ENCODE peak calls at places on chromosomes 13 and 19, in seven cellular contexts. One of them, this sample, is unnamed.

GRCh38 chr13:91482427-91482826 is 84.0 kb downstream of the GPC5 start:
- DNase-seq in thoracic aorta: no peak
- DNase-seq in mesendoderm: peak
- DNase-seq in uterus: no peak
- DNase-seq in AG04450: no peak
- DNase-seq in A549: no peak
- DNase-seq in left ventricle myocardium inferior: no peak
- DNase-seq in this sample: no peak

GRCh38 chr13:51420681-51421476 is 32.0 kb downstream of the INTS6 start:
- DNase-seq in uterus: no peak
- DNase-seq in AG04450: no peak
- DNase-seq in A549: no peak
- DNase-seq in left ventricle myocardium inferior: no peak
- DNase-seq in mesendoderm: peak
- DNase-seq in thoracic aorta: no peak
- DNase-seq in this sample: no peak

GRCh38 chr13:110546933-110547332 is 14.6 kb downstream of the RAB20 start:
- DNase-seq in thoracic aorta: no peak
- DNase-seq in mesendoderm: no peak
- DNase-seq in left ventricle myocardium inferior: peak
- DNase-seq in A549: peak
- DNase-seq in AG04450: peak
- DNase-seq in uterus: no peak
- DNase-seq in this sample: no peak

GRCh38 chr13:37869756-37870488 is at the start of gene TRPC4:
- DNase-seq in uterus: peak
- DNase-seq in thoracic aorta: no peak
- DNase-seq in AG04450: no peak
- DNase-seq in mesendoderm: peak
- DNase-seq in left ventricle myocardium inferior: peak
- DNase-seq in A549: peak
- DNase-seq in this sample: no peak

GRCh38 chr19:39731685-39732084 is 6.1 kb downstream of the CLC start:
- DNase-seq in thoracic aorta: no peak
- DNase-seq in mesendoderm: no peak
- DNase-seq in AG04450: no peak
- DNase-seq in uterus: no peak
- DNase-seq in A549: no peak
- DNase-seq in left ventricle myocardium inferior: no peak
- DNase-seq in this sample: no peak

GRCh38 chr13:25882732-25883357 is 169.0 kb downstream of the SHISA2 start:
- DNase-seq in thoracic aorta: no peak
- DNase-seq in A549: no peak
- DNase-seq in uterus: no peak
- DNase-seq in left ventricle myocardium inferior: no peak
- DNase-seq in AG04450: no peak
- DNase-seq in mesendoderm: peak
- DNase-seq in this sample: no peak

GRCh38 chr13:110351636-110352420 is 44.7 kb downstream of the COL4A2 start:
- DNase-seq in A549: no peak
- DNase-seq in mesendoderm: no peak
- DNase-seq in AG04450: no peak
- DNase-seq in uterus: no peak
- DNase-seq in thoracic aorta: no peak
- DNase-seq in left ventricle myocardium inferior: no peak
- DNase-seq in this sample: no peak

GRCh38 chr19:32719611-32720059 is at the start of gene TDRD12:
- DNase-seq in A549: peak
- DNase-seq in thoracic aorta: no peak
- DNase-seq in mesendoderm: peak
- DNase-seq in uterus: no peak
- DNase-seq in left ventricle myocardium inferior: no peak
- DNase-seq in AG04450: no peak
- DNase-seq in this sample: no peak

GRCh38 chr19:29162694-29163093 is 50.3 kb downstream of the UQCRFS1 start:
- DNase-seq in uterus: no peak
- DNase-seq in mesendoderm: no peak
- DNase-seq in A549: no peak
- DNase-seq in AG04450: no peak
- DNase-seq in left ventricle myocardium inferior: no peak
- DNase-seq in thoracic aorta: no peak
- DNase-seq in this sample: no peak

GRCh38 chr19:33887891-33888290 is 91.2 kb downstream of the KCTD15 start:
- DNase-seq in mesendoderm: no peak
- DNase-seq in uterus: no peak
- DNase-seq in A549: no peak
- DNase-seq in left ventricle myocardium inferior: no peak
- DNase-seq in thoracic aorta: no peak
- DNase-seq in AG04450: no peak
- DNase-seq in this sample: no peak

GRCh38 chr13:23902975-23903905 is 5.9 kb upstream of the C1QTNF9B start:
- DNase-seq in uterus: no peak
- DNase-seq in AG04450: no peak
- DNase-seq in left ventricle myocardium inferior: no peak
- DNase-seq in mesendoderm: no peak
- DNase-seq in A549: no peak
- DNase-seq in thoracic aorta: no peak
- DNase-seq in this sample: no peak

GRCh38 chr19:13057147-13057572 is 45.5 kb downstream of the LYL1 start:
- DNase-seq in thoracic aorta: no peak
- DNase-seq in A549: no peak
- DNase-seq in mesendoderm: no peak
- DNase-seq in AG04450: no peak
- DNase-seq in uterus: no peak
- DNase-seq in left ventricle myocardium inferior: no peak
- DNase-seq in this sample: no peak

GRCh38 chr19:29768166-29768565 is 43.6 kb upstream of the CCNE1 start:
- DNase-seq in uterus: no peak
- DNase-seq in AG04450: no peak
- DNase-seq in A549: no peak
- DNase-seq in thoracic aorta: no peak
- DNase-seq in left ventricle myocardium inferior: no peak
- DNase-seq in mesendoderm: no peak
- DNase-seq in this sample: no peak

GRCh38 chr19:30085394-30085793 is 143.4 kb downstream of the URI1 start:
- DNase-seq in AG04450: no peak
- DNase-seq in uterus: no peak
- DNase-seq in A549: peak
- DNase-seq in left ventricle myocardium inferior: no peak
- DNase-seq in mesendoderm: peak
- DNase-seq in thoracic aorta: no peak
- DNase-seq in this sample: no peak

GRCh38 chr19:23345838-23346237 is 49.4 kb downstream of the ZNF91 start:
- DNase-seq in mesendoderm: peak
- DNase-seq in uterus: no peak
- DNase-seq in left ventricle myocardium inferior: no peak
- DNase-seq in thoracic aorta: no peak
- DNase-seq in AG04450: no peak
- DNase-seq in A549: no peak
- DNase-seq in this sample: no peak

GRCh38 chr13:48144413-48145035 is 49.6 kb upstream of the MED4 start:
- DNase-seq in left ventricle myocardium inferior: no peak
- DNase-seq in thoracic aorta: no peak
- DNase-seq in A549: no peak
- DNase-seq in AG04450: no peak
- DNase-seq in uterus: no peak
- DNase-seq in mesendoderm: no peak
- DNase-seq in this sample: no peak

GRCh38 chr19:10343495-10343894 is 4.1 kb upstream of the ICAM3 start:
- DNase-seq in thoracic aorta: no peak
- DNase-seq in uterus: no peak
- DNase-seq in mesendoderm: no peak
- DNase-seq in A549: no peak
- DNase-seq in AG04450: no peak
- DNase-seq in left ventricle myocardium inferior: no peak
- DNase-seq in this sample: no peak

GRCh38 chr13:76884571-76885202 is 1.5 kb downstream of the KCTD12 start:
- DNase-seq in left ventricle myocardium inferior: no peak
- DNase-seq in AG04450: no peak
- DNase-seq in A549: no peak
- DNase-seq in mesendoderm: no peak
- DNase-seq in uterus: peak
- DNase-seq in thoracic aorta: no peak
- DNase-seq in this sample: no peak
- H3K4me3 ChIP-seq in left ventricle myocardium inferior: peak
- H3K4me3 ChIP-seq in AG04450: peak
- H3K4me3 ChIP-seq in A549: peak
- H3K4me3 ChIP-seq in mesendoderm: no peak
- H3K4me3 ChIP-seq in uterus: peak
- H3K4me3 ChIP-seq in thoracic aorta: peak
- H3K4me3 ChIP-seq in this sample: peak

DNA sequence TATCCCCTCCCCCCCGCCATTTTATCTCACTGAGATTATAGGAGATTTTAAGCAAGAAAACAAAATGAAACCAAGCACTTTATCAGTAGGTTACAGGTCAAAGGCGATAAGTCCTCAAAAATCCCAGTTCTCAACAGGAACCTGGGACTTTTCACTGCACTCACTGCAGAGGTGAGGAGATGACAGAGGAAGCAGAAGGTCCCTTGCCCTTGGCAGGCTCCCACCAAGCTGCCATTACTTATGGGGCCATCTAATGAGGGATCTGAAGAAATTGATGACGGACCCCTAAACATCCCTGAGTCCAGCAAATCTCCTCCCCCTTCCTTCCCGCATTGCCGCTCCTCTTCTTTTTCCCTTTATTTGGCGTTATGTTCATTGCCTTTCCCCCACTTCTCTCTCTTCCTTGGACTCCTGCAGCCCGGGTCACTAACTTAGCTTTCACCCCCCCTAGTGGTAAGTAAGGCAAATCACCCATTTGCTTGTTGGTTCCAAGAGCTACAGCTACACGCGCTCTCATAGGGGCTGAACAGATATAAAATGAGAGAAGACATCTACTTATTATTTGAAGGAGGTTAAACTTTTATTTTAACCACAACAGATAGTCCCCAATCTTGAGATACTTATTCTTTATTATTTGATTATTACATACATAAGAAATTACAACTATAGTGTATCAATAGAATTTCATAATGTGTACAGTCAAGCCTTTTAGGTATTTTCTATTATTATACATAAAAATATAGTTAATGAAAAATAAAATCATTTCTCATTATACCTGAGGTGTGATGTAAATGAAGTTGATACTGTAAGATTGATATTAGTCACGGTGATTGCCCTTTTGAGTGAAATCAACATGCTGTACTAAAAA is 52.0 kb upstream of the ARGLU1 start:
- DNase-seq in uterus: no peak
- DNase-seq in mesendoderm: peak
- DNase-seq in AG04450: peak
- DNase-seq in thoracic aorta: no peak
- DNase-seq in left ventricle myocardium inferior: no peak
- DNase-seq in A549: peak
- DNase-seq in this sample: no peak
- H3K4me3 ChIP-seq in uterus: no peak
- H3K4me3 ChIP-seq in mesendoderm: no peak
- H3K4me3 ChIP-seq in AG04450: no peak
- H3K4me3 ChIP-seq in thoracic aorta: peak
- H3K4me3 ChIP-seq in left ventricle myocardium inferior: peak
- H3K4me3 ChIP-seq in A549: no peak
- H3K4me3 ChIP-seq in this sample: no peak

GRCh38 chr13:80830431-80830830 is 489.5 kb upstream of the SPRY2 start:
- DNase-seq in thoracic aorta: no peak
- DNase-seq in mesendoderm: no peak
- DNase-seq in left ventricle myocardium inferior: no peak
- DNase-seq in AG04450: no peak
- DNase-seq in A549: no peak
- DNase-seq in uterus: no peak
- DNase-seq in this sample: no peak

GRCh38 chr13:80824231-80824630 is 483.3 kb upstream of the SPRY2 start:
- DNase-seq in uterus: no peak
- DNase-seq in AG04450: no peak
- DNase-seq in A549: no peak
- DNase-seq in thoracic aorta: no peak
- DNase-seq in left ventricle myocardium inferior: no peak
- DNase-seq in mesendoderm: no peak
- DNase-seq in this sample: no peak

GRCh38 chr13:80823472-80823871 is 482.5 kb upstream of the SPRY2 start:
- DNase-seq in mesendoderm: no peak
- DNase-seq in A549: no peak
- DNase-seq in left ventricle myocardium inferior: no peak
- DNase-seq in AG04450: no peak
- DNase-seq in thoracic aorta: no peak
- DNase-seq in uterus: no peak
- DNase-seq in this sample: no peak

GRCh38 chr13:80825276-80825675 is 484.4 kb upstream of the SPRY2 start:
- DNase-seq in A549: no peak
- DNase-seq in mesendoderm: no peak
- DNase-seq in uterus: no peak
- DNase-seq in left ventricle myocardium inferior: no peak
- DNase-seq in thoracic aorta: no peak
- DNase-seq in AG04450: no peak
- DNase-seq in this sample: no peak

DNA sequence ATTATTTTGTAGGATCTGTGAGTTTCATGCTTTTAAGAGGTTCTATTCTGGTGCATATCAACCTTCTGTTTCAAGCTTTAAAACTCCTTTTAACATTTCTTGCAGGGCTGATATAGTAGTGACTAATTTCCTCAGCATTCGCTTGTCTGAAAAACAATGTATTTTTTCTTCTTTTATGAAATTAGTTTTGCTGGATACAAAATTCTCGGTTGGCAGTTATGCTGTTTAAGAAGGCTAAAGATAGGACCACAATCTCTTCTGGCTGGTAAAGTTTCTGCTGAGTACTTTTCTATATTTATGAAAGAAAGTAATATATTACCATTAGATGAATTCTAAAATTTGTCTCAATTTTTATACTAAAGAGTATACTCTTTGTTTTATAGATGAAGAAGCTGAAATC is 487.8 kb upstream of the SPRY2 start:
- DNase-seq in left ventricle myocardium inferior: no peak
- DNase-seq in uterus: no peak
- DNase-seq in A549: no peak
- DNase-seq in mesendoderm: no peak
- DNase-seq in thoracic aorta: no peak
- DNase-seq in AG04450: no peak
- DNase-seq in this sample: no peak
- H3K4me3 ChIP-seq in left ventricle myocardium inferior: no peak
- H3K4me3 ChIP-seq in uterus: no peak
- H3K4me3 ChIP-seq in A549: no peak
- H3K4me3 ChIP-seq in mesendoderm: no peak
- H3K4me3 ChIP-seq in thoracic aorta: no peak
- H3K4me3 ChIP-seq in AG04450: no peak
- H3K4me3 ChIP-seq in this sample: no peak

DNA sequence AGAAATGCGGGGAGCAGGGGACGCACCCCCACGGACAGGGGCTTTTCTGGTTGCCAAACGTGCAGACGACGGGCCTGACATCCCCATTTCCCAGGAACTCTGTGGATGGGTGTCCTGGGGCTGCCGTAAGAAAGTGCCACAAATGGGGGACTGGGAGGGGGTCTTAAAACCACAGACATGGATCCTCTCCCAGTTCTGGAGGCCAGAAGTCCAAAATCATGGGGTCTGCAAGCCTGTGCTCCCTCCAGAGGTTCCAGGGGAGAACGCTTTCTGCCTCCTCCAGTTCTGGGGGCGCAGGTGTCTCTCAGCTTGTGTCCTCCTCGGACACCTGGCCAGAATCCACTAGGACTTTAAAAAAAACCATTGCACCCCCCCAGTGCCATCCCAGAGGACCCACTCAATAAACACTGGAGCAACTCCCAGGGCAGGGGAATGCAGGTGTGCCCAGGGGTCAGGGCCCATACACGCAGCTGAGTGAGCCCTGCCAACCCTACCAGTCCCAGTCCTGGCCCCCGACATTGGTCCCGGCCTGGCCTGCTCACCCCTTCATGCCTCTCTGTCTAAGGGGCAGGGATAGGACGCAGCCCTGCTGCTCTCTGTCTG is 103.9 kb downstream of the GADD45B start:
- DNase-seq in mesendoderm: no peak
- DNase-seq in thoracic aorta: no peak
- DNase-seq in A549: no peak
- DNase-seq in uterus: no peak
- DNase-seq in left ventricle myocardium inferior: no peak
- DNase-seq in AG04450: no peak
- DNase-seq in this sample: no peak
- H3K4me3 ChIP-seq in mesendoderm: no peak
- H3K4me3 ChIP-seq in thoracic aorta: peak
- H3K4me3 ChIP-seq in A549: peak
- H3K4me3 ChIP-seq in uterus: peak
- H3K4me3 ChIP-seq in left ventricle myocardium inferior: peak
- H3K4me3 ChIP-seq in AG04450: peak
- H3K4me3 ChIP-seq in this sample: peak

This sample was measured in esophagus muscularis mucosa.